ENCODE peak calls at places on chromosomes 3 and 15, in nine cellular contexts. C, H, S, J, N, I, F, U and L are unnamed samples.

GRCh38 chr15:65211157-65211982 is at the start of gene CILP:
- DNase-seq in J (no peak), I (peak), H (peak), U (no peak), N (peak), C (peak), S (no peak), F (peak), L (no peak)

GRCh38 chr3:69568458-69568857 is 170.8 kb upstream of the MITF start:
- DNase-seq in U (no peak), J (no peak), H (no peak), I (no peak), S (no peak), F (no peak), C (peak), N (peak), L (no peak)

GRCh38 chr15:67018026-67018425 is 47.4 kb upstream of the SMAD3 start:
- DNase-seq in C (no peak), J (no peak), H (no peak), N (no peak), U (no peak), F (no peak), S (no peak), I (no peak), L (no peak)

GRCh38 chr3:108488631-108489030 is 21.8 kb downstream of the MYH15 start:
- DNase-seq in C (peak), U (no peak), J (no peak), F (no peak), I (no peak), S (no peak), N (peak), H (no peak), L (no peak)

GRCh38 chr3:155323063-155323666 is 29.7 kb upstream of the STRIT1 start:
- DNase-seq in C (peak), J (peak), H (peak), S (peak), U (peak), F (peak), N (peak), I (peak), L (no peak)

GRCh38 chr15:35752134-35752466 is 206.1 kb upstream of the DPH6 start:
- DNase-seq in J (no peak), I (no peak), F (no peak), U (no peak), H (no peak), S (no peak), N (no peak), C (no peak), L (no peak)

GRCh38 chr15:63104727-63105126 is 16.9 kb upstream of the LACTB start:
- DNase-seq in U (no peak), J (no peak), F (no peak), H (no peak), I (no peak), C (peak), N (no peak), S (no peak), L (no peak)

GRCh38 chr3:108588616-108589015 is 622 bp downstream of the CIP2A start:
- DNase-seq in S (no peak), H (no peak), C (peak), U (no peak), N (no peak), J (no peak), I (no peak), F (no peak), L (no peak)

GRCh38 chr15:55372701-55373440 is 35.3 kb downstream of the CCPG1 start:
- DNase-seq in H (no peak), S (no peak), F (no peak), C (peak), J (no peak), N (no peak), I (no peak), U (no peak), L (no peak)

GRCh38 chr3:187064210-187065115 is 74.8 kb downstream of the RPL39L start:
- DNase-seq in S (no peak), J (no peak), H (no peak), I (no peak), U (no peak), C (peak), F (no peak), N (no peak), L (no peak)

GRCh38 chr3:148289159-148289558 is 408.5 kb upstream of the AGTR1 start:
- DNase-seq in U (no peak), I (no peak), N (no peak), S (no peak), J (no peak), H (no peak), F (no peak), C (no peak), L (no peak)
- TF ChIP-seq CTCF in U (no peak), I (no peak), N (no peak), S (no peak), J (no peak), H (no peak), F (no peak), C (no peak), L (no peak)

GRCh38 chr15:86611392-86612040 is 531.8 kb downstream of the AGBL1 start:
- DNase-seq in S (no peak), H (no peak), N (no peak), I (no peak), F (no peak), C (no peak), J (no peak), U (no peak), L (no peak)
- TF ChIP-seq CTCF in S (no peak), H (no peak), N (no peak), I (no peak), F (no peak), C (no peak), J (no peak), U (no peak), L (no peak)

DNA sequence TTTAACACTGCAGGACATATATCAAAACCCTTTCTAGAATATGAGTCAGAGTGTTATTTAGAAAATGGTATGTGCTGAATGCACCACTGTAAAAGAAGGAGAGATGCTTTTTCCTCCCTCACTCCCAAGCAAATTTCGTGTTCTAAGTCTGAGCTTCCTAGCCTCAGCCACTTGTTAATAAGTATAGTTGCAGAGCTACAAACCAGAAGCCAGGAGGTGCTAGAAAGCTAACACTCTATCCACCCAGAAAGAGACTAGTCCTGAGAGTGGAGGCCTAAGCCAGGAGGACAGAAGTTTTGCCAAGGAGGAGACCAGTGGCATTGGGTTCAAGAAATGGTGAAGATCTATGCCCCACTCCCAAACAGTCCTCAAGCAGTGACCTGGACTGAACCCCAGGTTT is 40.5 kb upstream of the GYG1 start:
- DNase-seq in U (no peak), F (no peak), N (no peak), C (peak), S (no peak), J (no peak), I (no peak), H (no peak), L (no peak)
- TF ChIP-seq CTCF in U (no peak), F (peak), N (peak), C (peak), S (no peak), J (no peak), I (peak), H (no peak), L (peak)

GRCh38 chr3:7288133-7288532 is 427.2 kb downstream of the GRM7 start:
- DNase-seq in S (no peak), H (no peak), U (no peak), C (no peak), I (no peak), F (no peak), J (no peak), N (no peak), L (no peak)
- TF ChIP-seq CTCF in S (no peak), H (no peak), U (no peak), C (no peak), I (no peak), F (no peak), J (no peak), N (no peak), L (no peak)